ENCODE peak calls at places on chromosomes 13 and 19, in four cellular contexts. Y is transverse colon, Z is tibial nerve, W is breast epithelium. I is an unnamed sample.

GRCh38 chr13:95784161-95784880 is 107.4 kb downstream of the DNAJC3 start:
- DNase-seq in Y (no peak), Z (no peak), W (no peak), I (no peak)

GRCh38 chr13:29704648-29705047 is 109.2 kb upstream of the SLC7A1 start:
- DNase-seq in Y (no peak), Z (no peak), W (no peak), I (no peak)

GRCh38 chr19:10061717-10062310 is 24.3 kb upstream of the SHFL start:
- DNase-seq in Y (no peak), Z (no peak), W (no peak), I (no peak)

GRCh38 chr13:35343417-35343816 is 133.1 kb downstream of the MAB21L1 start:
- DNase-seq in Y (no peak), Z (no peak), W (no peak), I (no peak)

GRCh38 chr13:24064258-24064860 is 96.2 kb upstream of the SPATA13 start:
- DNase-seq in Y (no peak), Z (no peak), W (no peak), I (no peak)

GRCh38 chr13:108270442-108270841 is 924 bp downstream of the TNFSF13B start:
- DNase-seq in Y (no peak), Z (no peak), W (no peak), I (no peak)

GRCh38 chr13:39196957-39197644 is 158.8 kb downstream of the NHLRC3 start:
- DNase-seq in Y (no peak), Z (no peak), W (no peak), I (no peak)

GRCh38 chr13:110495376-110495775 is 66.1 kb downstream of the RAB20 start:
- DNase-seq in Y (no peak), Z (no peak), W (no peak), I (no peak)

GRCh38 chr13:114118086-114118762 is 14.2 kb downstream of the RASA3 start:
- DNase-seq in Y (no peak), Z (no peak), W (no peak), I (no peak)

GRCh38 chr13:26878465-26878864 is 117.9 kb upstream of the GPR12 start:
- DNase-seq in Y (no peak), Z (no peak), W (no peak), I (no peak)

GRCh38 chr19:7914598-7915045 is at the start of gene TGFBR3L:
- DNase-seq in Y (no peak), Z (no peak), W (no peak), I (no peak)

GRCh38 chr19:7917292-7918061 is 2.7 kb upstream of the SNAPC2 start:
- DNase-seq in Y (peak), Z (no peak), W (no peak), I (no peak)

GRCh38 chr19:7915250-7916136 is 863 bp downstream of the TGFBR3L start:
- DNase-seq in Y (no peak), Z (no peak), W (no peak), I (no peak)

GRCh38 chr19:7916908-7917291 is 2.3 kb downstream of the TGFBR3L start:
- DNase-seq in Y (no peak), Z (no peak), W (no peak), I (no peak)

GRCh38 chr19:7916137-7916907 is 1.7 kb downstream of the TGFBR3L start:
- DNase-seq in Y (peak), Z (no peak), W (no peak), I (no peak)
- TF ChIP-seq CTCF in Y (no peak), Z (no peak), W (no peak), I (no peak)

GRCh38 chr19:45599286-45599685 is 2.7 kb downstream of the GPR4 start:
- DNase-seq in Y (no peak), Z (no peak), W (no peak), I (no peak)

GRCh38 chr19:45600340-45600885 is 1.6 kb downstream of the GPR4 start:
- DNase-seq in Y (no peak), Z (no peak), W (no peak), I (no peak)

GRCh38 chr19:45598267-45599011 is 3.6 kb downstream of the GPR4 start:
- DNase-seq in Y (no peak), Z (no peak), W (no peak), I (no peak)

GRCh38 chr19:45601115-45601514 is 897 bp downstream of the GPR4 start:
- DNase-seq in Y (no peak), Z (no peak), W (no peak), I (no peak)

DNA sequence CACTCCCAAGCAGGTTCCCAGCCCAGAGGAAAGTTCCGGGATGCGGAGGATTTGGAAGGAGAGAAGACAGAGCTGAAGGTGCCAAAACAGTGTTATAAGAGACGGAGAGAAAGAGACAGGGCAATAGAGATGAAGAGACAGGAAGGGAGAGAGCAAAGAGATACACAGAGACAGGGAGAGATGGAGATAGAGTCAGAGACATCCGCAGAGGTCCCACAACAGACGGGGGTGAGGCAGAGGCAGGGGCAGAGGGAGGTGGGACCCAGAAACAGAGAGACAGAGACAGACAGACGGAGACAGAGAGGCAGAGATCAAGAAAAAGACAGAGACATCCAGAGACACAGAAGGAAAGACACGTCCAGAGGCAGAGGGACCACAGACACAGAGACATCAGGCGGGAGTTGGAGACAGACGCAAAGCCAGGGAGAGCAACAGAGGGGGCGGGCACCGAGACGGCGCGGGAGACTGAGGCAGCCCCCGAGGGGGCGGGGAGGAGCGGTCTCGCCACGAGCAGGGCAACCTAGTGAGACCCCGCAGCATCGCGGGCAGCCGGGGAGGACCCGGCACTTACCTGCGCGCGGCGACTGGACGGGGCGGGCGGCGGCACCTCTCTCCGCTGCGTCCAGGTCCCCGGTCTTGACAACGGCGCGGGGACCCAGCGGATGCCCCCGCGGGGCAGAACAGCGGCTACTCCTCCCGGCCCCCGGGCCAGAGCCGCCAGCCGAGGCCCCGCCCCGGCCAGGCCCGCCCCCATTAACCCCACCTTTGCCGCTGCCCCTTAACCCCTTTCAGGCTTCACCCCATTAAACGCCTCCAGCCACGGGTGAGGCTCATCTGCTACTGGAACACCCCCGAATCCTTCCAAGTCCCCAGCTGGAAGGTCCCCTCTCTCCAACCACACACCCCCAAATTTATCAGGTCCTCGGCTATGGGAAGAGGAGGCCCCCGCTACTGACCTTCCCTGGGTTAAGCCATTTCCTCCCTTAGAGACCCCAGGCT is at the start of gene GPR4:
- DNase-seq in Y (no peak), Z (no peak), W (no peak), I (no peak)
- TF ChIP-seq POLR2A in Y (no peak), Z (peak), W (no peak), I (no peak)

GRCh38 chr13:97366172-97366688 is 67.7 kb upstream of the RAP2A start:
- DNase-seq in Y (no peak), Z (no peak), W (no peak), I (no peak)

GRCh38 chr13:97364827-97365226 is 69.1 kb upstream of the RAP2A start:
- DNase-seq in Y (no peak), Z (no peak), W (no peak), I (no peak)

GRCh38 chr13:97367427-97367826 is 66.5 kb upstream of the RAP2A start:
- DNase-seq in Y (no peak), Z (no peak), W (peak), I (peak)

GRCh38 chr13:97369269-97369893 is 64.6 kb upstream of the RAP2A start:
- DNase-seq in Y (no peak), Z (no peak), W (no peak), I (no peak)

GRCh38 chr13:97367016-97367415 is 67.0 kb upstream of the RAP2A start:
- DNase-seq in Y (no peak), Z (no peak), W (no peak), I (peak)
- H3K27ac ChIP-seq in Y (peak), Z (peak), W (peak), I (peak)

GRCh38 chr19:18487576-18488402 is 34.1 kb downstream of the ELL start:
- DNase-seq in Y (no peak), Z (no peak), W (peak), I (no peak)

GRCh38 chr19:18488838-18489626 is 32.8 kb downstream of the ELL start:
- DNase-seq in Y (peak), Z (no peak), W (no peak), I (no peak)

GRCh38 chr19:18489627-18490184 is 32.2 kb downstream of the ELL start:
- DNase-seq in Y (no peak), Z (no peak), W (no peak), I (no peak)

GRCh38 chr19:18486746-18487145 is 35.1 kb downstream of the ELL start:
- DNase-seq in Y (no peak), Z (no peak), W (no peak), I (no peak)

DNA sequence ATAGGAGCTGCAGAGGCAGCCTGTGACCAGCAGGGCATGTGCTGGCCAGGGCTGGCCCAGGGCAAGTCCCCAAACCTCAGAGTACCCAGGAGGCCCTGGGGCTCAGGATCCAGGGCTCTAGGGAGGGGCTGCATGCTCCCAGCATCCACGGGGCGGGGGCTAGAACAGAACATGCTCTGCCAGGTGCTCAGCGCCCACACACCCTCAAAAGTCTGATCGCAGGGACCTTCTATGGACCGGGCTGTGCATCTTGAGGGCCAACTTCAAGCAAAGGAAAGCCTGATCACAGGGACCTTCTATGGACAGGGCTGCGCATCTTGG is 33.5 kb downstream of the ELL start:
- DNase-seq in Y (no peak), Z (no peak), W (no peak), I (no peak)
- TF ChIP-seq CTCF in Y (no peak), Z (no peak), W (peak), I (peak)

GRCh38 chr19:902446-903226 is 9.4 kb downstream of the RNU6-9 start:
- DNase-seq in Y (no peak), Z (no peak), W (no peak), I (no peak)
- TF ChIP-seq POLR2A in Y (no peak), Z (no peak), W (no peak), I (no peak)

I was measured in gastrocnemius medialis.